ENCODE peak calls at places on chromosomes 5 and 9, in eight cellular contexts. P is heart left ventricle, O is lower leg skin, U is sigmoid colon, A is GM12892, T is stomach, C is IMR-90, K is K562. I is an unnamed sample.

GRCh38 chr9:16069671-16070586 is 517.1 kb downstream of the CCDC171 start:
- DNase-seq in T (no peak), U (no peak), K (no peak), O (no peak), C (peak; percentile 67), P (no peak), A (no peak), I (no peak)

GRCh38 chr5:1851290-1851934 is 31.3 kb downstream of the IRX4 start:
- DNase-seq in A (no peak), T (no peak), P (no peak), K (no peak), U (no peak), O (no peak), C (no peak), I (no peak)

GRCh38 chr5:132055808-132056609 is 4.4 kb upstream of the IL3 start:
- DNase-seq in K (no peak), P (no peak), O (peak; percentile 14), U (peak; percentile 61), T (peak; percentile 25), C (no peak), A (peak; percentile 11), I (no peak)

GRCh38 chr9:130537346-130538050 is 41.9 kb upstream of the FUBP3 start:
- DNase-seq in C (no peak), P (no peak), K (peak; percentile 75), O (no peak), U (no peak), T (no peak), A (no peak), I (peak; percentile 93)

GRCh38 chr5:67998709-67999251 is 216.8 kb upstream of the PIK3R1 start:
- DNase-seq in P (peak; percentile 42), K (no peak), T (no peak), A (no peak), C (peak; percentile 38), U (peak; percentile 81), O (peak; percentile 83), I (no peak)

GRCh38 chr9:73121375-73121935 is 30.2 kb upstream of the ANXA1 start:
- DNase-seq in A (no peak), C (no peak), U (no peak), T (no peak), K (no peak), O (no peak), P (no peak), I (no peak)

GRCh38 chr5:73948289-73948688 is 322.3 kb downstream of the ARHGEF28 start:
- DNase-seq in K (no peak), C (no peak), P (no peak), U (no peak), A (no peak), T (no peak), O (no peak), I (no peak)

GRCh38 chr5:140627972-140628371 is 5.0 kb downstream of the CD14 start:
- DNase-seq in U (no peak), O (no peak), T (no peak), P (no peak), K (no peak), A (no peak), C (no peak), I (no peak)

GRCh38 chr9:33320568-33321261 is 30.4 kb downstream of the NFX1 start:
- DNase-seq in K (no peak), A (no peak), C (peak; percentile 98), T (no peak), P (no peak), O (no peak), U (no peak), I (no peak)

GRCh38 chr5:14400611-14401010 is 181.0 kb upstream of the OTULINL start:
- DNase-seq in T (no peak), U (no peak), O (no peak), K (no peak), C (no peak), A (no peak), P (no peak), I (no peak)

GRCh38 chr5:135561266-135561665 is 17.5 kb downstream of the CXCL14 start:
- DNase-seq in O (no peak), A (no peak), P (no peak), K (no peak), T (no peak), U (peak; percentile 45), C (no peak), I (no peak)

GRCh38 chr9:137502008-137502913 is 43.1 kb upstream of the NSMF start:
- DNase-seq in O (no peak), U (no peak), T (no peak), A (peak; percentile 66), P (no peak), C (no peak), K (peak; percentile 76), I (no peak)

GRCh38 chr9:38026021-38026809 is 42.8 kb downstream of the SHB start:
- DNase-seq in T (no peak), C (peak; percentile 98), O (no peak), P (peak; percentile 61), U (peak; percentile 84), A (no peak), K (peak; percentile 65), I (no peak)

GRCh38 chr5:31186672-31187267 is 6.7 kb upstream of the CDH6 start:
- DNase-seq in K (peak; percentile 49), A (no peak), U (no peak), P (no peak), O (no peak), T (no peak), C (peak; percentile 59), I (peak; percentile 44)

GRCh38 chr5:180628827-180629702 is 20.3 kb downstream of the FLT4 start:
- DNase-seq in P (no peak), C (no peak), K (no peak), A (no peak), U (no peak), O (no peak), T (no peak), I (no peak)

GRCh38 chr5:10701567-10702039 is 59.4 kb downstream of the DAP start:
- DNase-seq in C (peak; percentile 71), U (no peak), T (no peak), P (peak; percentile 40), K (peak; percentile 79), O (no peak), A (no peak), I (peak; percentile 68)

GRCh38 chr5:83029912-83030311 is 47.3 kb downstream of the TMEM167A start:
- DNase-seq in K (no peak), P (no peak), T (no peak), O (no peak), C (peak; percentile 80), U (no peak), A (no peak), I (peak; percentile 36)

GRCh38 chr5:134086943-134087305 is 27.6 kb upstream of the TCF7 start:
- DNase-seq in C (no peak), K (no peak), O (no peak), A (no peak), U (peak; percentile 13), P (no peak), T (no peak), I (no peak)

GRCh38 chr5:25091917-25092316 is 447.1 kb upstream of the CDH10 start:
- DNase-seq in K (no peak), T (no peak), P (no peak), A (no peak), O (no peak), U (no peak), C (no peak), I (no peak)

GRCh38 chr5:52809884-52810283 is 22.2 kb downstream of the ITGA1 start:
- DNase-seq in P (no peak), U (no peak), O (no peak), A (no peak), T (no peak), C (peak; percentile 62), K (no peak), I (no peak)

GRCh38 chr5:171445910-171446516 is 26.6 kb downstream of the FGF18 start:
- DNase-seq in A (no peak), P (peak; percentile 75), U (peak; percentile 82), K (no peak), O (no peak), T (no peak), C (peak; percentile 83), I (no peak)

GRCh38 chr9:114405294-114406034 is 17.7 kb upstream of the AKNA start:
- DNase-seq in U (peak; percentile 87), K (peak; percentile 75), C (peak; percentile 78), A (peak; percentile 87), O (peak; percentile 78), P (peak; percentile 73), T (peak; percentile 81), I (peak; percentile 79)

GRCh38 chr9:36892279-36892678 is 141.8 kb downstream of the PAX5 start:
- DNase-seq in K (no peak), A (no peak), C (no peak), O (no peak), T (no peak), U (peak; percentile 24), P (no peak), I (no peak)
- TF ChIP-seq POLR2A in K (no peak), A (no peak), C (no peak), O (no peak), T (no peak), U (no peak), P (no peak), I (no peak)

GRCh38 chr5:79712741-79713140 is 23.1 kb downstream of the CMYA5 start:
- DNase-seq in T (no peak), A (no peak), U (no peak), C (no peak), P (no peak), O (no peak), K (no peak), I (no peak)

GRCh38 chr5:79713727-79714126 is 24.1 kb downstream of the CMYA5 start:
- DNase-seq in O (no peak), P (no peak), K (no peak), T (no peak), U (no peak), C (no peak), A (no peak), I (no peak)
- TF ChIP-seq POLR2A in O (no peak), P (no peak), K (no peak), T (no peak), U (no peak), C (no peak), A (no peak), I (no peak)

GRCh38 chr5:3129252-3129651 is 377.8 kb upstream of the IRX2 start:
- DNase-seq in O (no peak), K (no peak), A (no peak), U (no peak), C (no peak), T (no peak), P (no peak), I (no peak)
- TF ChIP-seq POLR2A in O (no peak), K (no peak), A (no peak), U (no peak), C (no peak), T (no peak), P (no peak), I (no peak)

GRCh38 chr9:128724744-128725211 is 851 bp upstream of the ZDHHC12 start:
- DNase-seq in K (peak; percentile 91), C (peak; percentile 64), A (peak; percentile 71), P (peak; percentile 87), T (peak; percentile 59), U (peak; percentile 89), O (peak; percentile 79), I (peak; percentile 55)

GRCh38 chr9:128721487-128722010 is 2.4 kb downstream of the ZDHHC12 start:
- DNase-seq in P (no peak), U (no peak), C (no peak), K (no peak), A (no peak), O (no peak), T (no peak), I (no peak)

GRCh38 chr9:128723352-128723865 is 518 bp downstream of the ZDHHC12 start:
- DNase-seq in T (no peak), P (no peak), C (no peak), A (no peak), O (no peak), U (no peak), K (no peak), I (peak; percentile 43)

GRCh38 chr9:128722380-128723351 is 1.3 kb downstream of the ZDHHC12 start:
- DNase-seq in P (no peak), C (no peak), A (no peak), K (no peak), O (no peak), T (no peak), U (no peak), I (no peak)

GRCh38 chr9:128723866-128724743 is at the start of gene ZDHHC12:
- DNase-seq in C (peak; percentile 88), K (peak; percentile 99), U (peak; percentile 98), P (peak; percentile 95), A (peak; percentile 100), O (peak; percentile 96), T (peak; percentile 100), I (peak; percentile 96)
- TF ChIP-seq POLR2A in C (peak; percentile 21), K (peak; percentile 88), U (peak; percentile 92), P (peak; percentile 81), A (peak; percentile 98), O (no peak), T (peak; percentile 28), I (peak; percentile 91)